ENCODE peak calls at places on chromosomes 7 and 10, in six cellular contexts. M is BE2C, B is amniotic epithelial cell, S is right cardiac atrium, V is GF-D8, R is colonic mucosa. T is an unnamed sample.

GRCh38 chr10:103890194-103890658 is 27.8 kb downstream of the STN1 start:
- DNase-seq in B (no peak), V (no peak), M (no peak), R (peak), S (no peak), T (no peak)

GRCh38 chr7:17560516-17560915 is 262.1 kb downstream of the AHR start:
- DNase-seq in B (peak), S (no peak), V (no peak), R (no peak), M (no peak), T (no peak)

GRCh38 chr7:129784783-129785456 is 167.8 kb downstream of the UBE2H start:
- DNase-seq in M (no peak), S (peak), V (no peak), B (no peak), R (no peak), T (no peak)

GRCh38 chr7:20545016-20545415 is 70.5 kb upstream of the ABCB5 start:
- DNase-seq in M (no peak), S (no peak), V (no peak), B (no peak), R (no peak), T (no peak)

GRCh38 chr7:95265634-95266033 is 58.7 kb downstream of the PON1 start:
- DNase-seq in V (no peak), S (no peak), B (no peak), R (no peak), M (no peak), T (no peak)

GRCh38 chr10:95221124-95221523 is 27.1 kb downstream of the ACSM6 start:
- DNase-seq in R (no peak), M (no peak), S (no peak), B (peak), V (no peak), T (no peak)

GRCh38 chr10:101939273-101939635 is 95.7 kb upstream of the KCNIP2 start:
- DNase-seq in M (no peak), S (no peak), R (no peak), B (peak), V (no peak), T (no peak)

GRCh38 chr7:36661135-36661840 is 63.0 kb downstream of the AOAH start:
- DNase-seq in M (no peak), V (no peak), B (peak), R (peak), S (no peak), T (no peak)

GRCh38 chr10:118027397-118027796 is 19.3 kb downstream of the RAB11FIP2 start:
- DNase-seq in R (no peak), M (no peak), S (no peak), B (no peak), V (no peak), T (no peak)

T was measured in glutamatergic neuron.